ENCODE peak calls at places on chromosomes 6 and 20, in six cellular contexts. One of them, this sample, is unnamed.

GRCh38 chr20:63274381-63275228 is 2.0 kb downstream of the ARFGAP1 start:
- DNase-seq in choroid plexus epithelial cell: peak; percentile 42
- DNase-seq in CD4-positive, alpha-beta T cell: no peak
- DNase-seq in fibroblast of lung: no peak
- DNase-seq in AG09319: no peak
- DNase-seq in omental fat pad: no peak
- DNase-seq in this sample: no peak

GRCh38 chr6:64238071-64238470 is 602.5 kb downstream of the PHF3 start:
- DNase-seq in choroid plexus epithelial cell: no peak
- DNase-seq in CD4-positive, alpha-beta T cell: no peak
- DNase-seq in fibroblast of lung: no peak
- DNase-seq in AG09319: no peak
- DNase-seq in omental fat pad: no peak
- DNase-seq in this sample: no peak

GRCh38 chr6:28659250-28659566 is 133.5 kb downstream of the GPX5 start:
- DNase-seq in choroid plexus epithelial cell: no peak
- DNase-seq in CD4-positive, alpha-beta T cell: no peak
- DNase-seq in fibroblast of lung: no peak
- DNase-seq in AG09319: no peak
- DNase-seq in omental fat pad: no peak
- DNase-seq in this sample: no peak

GRCh38 chr6:170029416-170030283 is 261.2 kb downstream of the DLL1 start:
- DNase-seq in choroid plexus epithelial cell: no peak
- DNase-seq in CD4-positive, alpha-beta T cell: no peak
- DNase-seq in fibroblast of lung: no peak
- DNase-seq in AG09319: no peak
- DNase-seq in omental fat pad: no peak
- DNase-seq in this sample: no peak

GRCh38 chr20:34402461-34402860 is 39.4 kb downstream of the ITCH start:
- DNase-seq in choroid plexus epithelial cell: no peak
- DNase-seq in CD4-positive, alpha-beta T cell: no peak
- DNase-seq in fibroblast of lung: no peak
- DNase-seq in AG09319: no peak
- DNase-seq in omental fat pad: no peak
- DNase-seq in this sample: no peak

GRCh38 chr6:19906161-19906560 is 69.0 kb downstream of the ID4 start:
- DNase-seq in choroid plexus epithelial cell: no peak
- DNase-seq in CD4-positive, alpha-beta T cell: no peak
- DNase-seq in fibroblast of lung: no peak
- DNase-seq in AG09319: no peak
- DNase-seq in omental fat pad: no peak
- DNase-seq in this sample: no peak

GRCh38 chr6:121533321-121533841 is 97.9 kb downstream of the GJA1 start:
- DNase-seq in choroid plexus epithelial cell: no peak
- DNase-seq in CD4-positive, alpha-beta T cell: no peak
- DNase-seq in fibroblast of lung: no peak
- DNase-seq in AG09319: no peak
- DNase-seq in omental fat pad: no peak
- DNase-seq in this sample: no peak

GRCh38 chr20:60316759-60317158 is 358.5 kb downstream of the CDH26 start:
- DNase-seq in choroid plexus epithelial cell: no peak
- DNase-seq in CD4-positive, alpha-beta T cell: no peak
- DNase-seq in fibroblast of lung: no peak
- DNase-seq in AG09319: no peak
- DNase-seq in omental fat pad: no peak
- DNase-seq in this sample: no peak

DNA sequence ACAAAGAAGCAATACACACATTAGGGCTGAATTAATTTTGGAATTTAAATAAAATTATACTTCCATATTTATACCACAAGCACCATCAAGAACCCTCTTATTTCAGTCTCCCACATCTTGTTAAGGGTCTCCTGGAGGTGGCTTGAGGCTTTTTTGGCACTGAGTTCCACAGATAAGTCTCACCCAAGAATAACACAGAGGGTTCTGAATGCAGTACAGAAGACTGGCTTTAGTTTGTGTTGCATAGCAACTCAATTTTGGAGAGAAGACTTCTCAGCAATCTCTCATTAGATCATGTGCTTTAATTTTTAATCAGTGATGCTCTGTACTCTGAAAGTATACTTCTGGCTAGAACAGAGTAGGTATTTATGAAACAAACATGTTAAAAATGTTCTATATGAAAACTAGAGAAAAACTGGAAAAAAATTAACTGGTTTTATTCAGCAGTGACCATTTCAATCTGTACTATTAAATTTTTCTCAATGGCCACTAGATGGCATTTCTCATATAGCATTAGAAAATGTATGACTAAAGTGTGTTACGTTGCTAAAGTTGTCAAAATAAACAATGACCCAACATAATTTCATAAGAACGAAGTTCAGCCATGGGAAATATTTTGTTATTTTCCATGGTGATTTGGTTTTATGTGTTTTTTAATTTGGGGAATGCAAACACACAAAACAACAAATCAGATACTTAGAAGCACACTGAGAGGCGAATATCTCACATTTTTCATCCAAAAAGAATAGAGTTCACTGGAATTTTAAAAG is 32.7 kb upstream of the MAP7 start:
- DNase-seq in choroid plexus epithelial cell: peak; percentile 95
- DNase-seq in CD4-positive, alpha-beta T cell: no peak
- DNase-seq in fibroblast of lung: peak; percentile 96
- DNase-seq in AG09319: peak; percentile 84
- DNase-seq in omental fat pad: no peak
- DNase-seq in this sample: no peak
- TF ChIP-seq CTCF in choroid plexus epithelial cell: peak; percentile 54
- TF ChIP-seq CTCF in CD4-positive, alpha-beta T cell: peak; percentile 51
- TF ChIP-seq CTCF in fibroblast of lung: no peak
- TF ChIP-seq CTCF in AG09319: peak; percentile 43
- TF ChIP-seq CTCF in omental fat pad: no peak
- TF ChIP-seq CTCF in this sample: peak; percentile 63

GRCh38 chr20:11564491-11564890 is 353.2 kb upstream of the BTBD3 start:
- DNase-seq in choroid plexus epithelial cell: no peak
- DNase-seq in CD4-positive, alpha-beta T cell: no peak
- DNase-seq in fibroblast of lung: no peak
- DNase-seq in AG09319: no peak
- DNase-seq in omental fat pad: no peak
- DNase-seq in this sample: no peak

GRCh38 chr20:11569163-11569562 is 348.5 kb upstream of the BTBD3 start:
- DNase-seq in choroid plexus epithelial cell: no peak
- DNase-seq in CD4-positive, alpha-beta T cell: no peak
- DNase-seq in fibroblast of lung: no peak
- DNase-seq in AG09319: no peak
- DNase-seq in omental fat pad: no peak
- DNase-seq in this sample: no peak
- TF ChIP-seq CTCF in choroid plexus epithelial cell: no peak
- TF ChIP-seq CTCF in CD4-positive, alpha-beta T cell: no peak
- TF ChIP-seq CTCF in fibroblast of lung: no peak
- TF ChIP-seq CTCF in AG09319: no peak
- TF ChIP-seq CTCF in omental fat pad: no peak
- TF ChIP-seq CTCF in this sample: no peak

GRCh38 chr20:2800590-2801458 is at the start of gene CPXM1:
- DNase-seq in choroid plexus epithelial cell: no peak
- DNase-seq in CD4-positive, alpha-beta T cell: no peak
- DNase-seq in fibroblast of lung: no peak
- DNase-seq in AG09319: no peak
- DNase-seq in omental fat pad: no peak
- DNase-seq in this sample: peak; percentile 61
- TF ChIP-seq CTCF in choroid plexus epithelial cell: peak; percentile 1
- TF ChIP-seq CTCF in CD4-positive, alpha-beta T cell: no peak
- TF ChIP-seq CTCF in fibroblast of lung: no peak
- TF ChIP-seq CTCF in AG09319: no peak
- TF ChIP-seq CTCF in omental fat pad: no peak
- TF ChIP-seq CTCF in this sample: peak; percentile 45

GRCh38 chr6:13711726-13712484 is at the start of gene RANBP9:
- DNase-seq in choroid plexus epithelial cell: peak; percentile 94
- DNase-seq in CD4-positive, alpha-beta T cell: peak; percentile 81
- DNase-seq in fibroblast of lung: peak; percentile 92
- DNase-seq in AG09319: peak; percentile 81
- DNase-seq in omental fat pad: peak; percentile 36
- DNase-seq in this sample: peak; percentile 78

GRCh38 chr6:13712485-13712990 is 903 bp upstream of the RANBP9 start:
- DNase-seq in choroid plexus epithelial cell: peak; percentile 36
- DNase-seq in CD4-positive, alpha-beta T cell: no peak
- DNase-seq in fibroblast of lung: peak; percentile 52
- DNase-seq in AG09319: no peak
- DNase-seq in omental fat pad: no peak
- DNase-seq in this sample: no peak

GRCh38 chr6:13709698-13710551 is 1.7 kb downstream of the RANBP9 start:
- DNase-seq in choroid plexus epithelial cell: peak; percentile 61
- DNase-seq in CD4-positive, alpha-beta T cell: no peak
- DNase-seq in fibroblast of lung: peak; percentile 62
- DNase-seq in AG09319: no peak
- DNase-seq in omental fat pad: no peak
- DNase-seq in this sample: no peak

GRCh38 chr6:13710552-13711383 is 867 bp downstream of the RANBP9 start:
- DNase-seq in choroid plexus epithelial cell: peak; percentile 27
- DNase-seq in CD4-positive, alpha-beta T cell: peak; percentile 16
- DNase-seq in fibroblast of lung: no peak
- DNase-seq in AG09319: no peak
- DNase-seq in omental fat pad: no peak
- DNase-seq in this sample: peak; percentile 45

DNA sequence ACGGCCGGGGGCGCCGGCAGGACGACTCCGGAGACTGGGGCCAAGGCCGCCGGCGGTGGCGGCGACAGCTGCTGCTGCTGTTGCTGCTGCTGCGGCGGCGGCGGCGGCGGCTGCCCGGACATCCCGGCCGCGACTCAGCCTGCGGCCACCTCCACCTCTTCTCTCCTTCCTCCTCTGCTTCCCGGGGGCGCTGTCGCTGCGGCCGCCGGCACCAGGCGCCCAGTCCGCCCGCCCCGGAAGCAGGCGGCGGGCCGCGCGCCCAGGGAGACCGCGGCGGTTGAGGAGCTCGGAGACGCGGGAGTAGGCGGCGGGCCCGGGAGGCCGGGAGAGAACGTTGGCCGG is 280 bp downstream of the RANBP9 start:
- DNase-seq in choroid plexus epithelial cell: no peak
- DNase-seq in CD4-positive, alpha-beta T cell: no peak
- DNase-seq in fibroblast of lung: no peak
- DNase-seq in AG09319: no peak
- DNase-seq in omental fat pad: no peak
- DNase-seq in this sample: no peak
- TF ChIP-seq CTCF in choroid plexus epithelial cell: peak; percentile 15
- TF ChIP-seq CTCF in CD4-positive, alpha-beta T cell: no peak
- TF ChIP-seq CTCF in fibroblast of lung: no peak
- TF ChIP-seq CTCF in AG09319: peak; percentile 1
- TF ChIP-seq CTCF in omental fat pad: no peak
- TF ChIP-seq CTCF in this sample: peak; percentile 33

GRCh38 chr6:89281779-89282246 is 33.3 kb downstream of the GABRR2 start:
- DNase-seq in choroid plexus epithelial cell: peak; percentile 47
- DNase-seq in CD4-positive, alpha-beta T cell: no peak
- DNase-seq in fibroblast of lung: peak; percentile 45
- DNase-seq in AG09319: no peak
- DNase-seq in omental fat pad: no peak
- DNase-seq in this sample: no peak
- TF ChIP-seq CTCF in choroid plexus epithelial cell: peak; percentile 53
- TF ChIP-seq CTCF in CD4-positive, alpha-beta T cell: peak; percentile 12
- TF ChIP-seq CTCF in fibroblast of lung: peak; percentile 30
- TF ChIP-seq CTCF in AG09319: peak; percentile 32
- TF ChIP-seq CTCF in omental fat pad: no peak
- TF ChIP-seq CTCF in this sample: peak; percentile 52